ENCODE peak calls at places on chromosomes 11 and 22, in seven cellular contexts. One of them, this sample, is unnamed. For H3K9me2, the result is how much of the 10 kb centered on the place peaks cover.

GRCh38 chr11:72221386-72221785 is 3.2 kb upstream of the INPPL1 start:
- DNase-seq in GM23248: no peak
- DNase-seq in PC-3: no peak
- DNase-seq in HCT116: no peak
- DNase-seq in MM.1S: no peak
- DNase-seq in GM23338: no peak
- DNase-seq in PC-9: no peak
- DNase-seq in this sample: no peak

GRCh38 chr11:119599864-119600593 is 129.0 kb downstream of the NECTIN1 start:
- DNase-seq in PC-9: no peak
- DNase-seq in GM23338: no peak
- DNase-seq in HCT116: no peak
- DNase-seq in PC-3: peak
- DNase-seq in GM23248: no peak
- DNase-seq in MM.1S: no peak
- DNase-seq in this sample: no peak

GRCh38 chr22:23530106-23530505 is 50.0 kb downstream of the IGLL1 start:
- DNase-seq in GM23338: no peak
- DNase-seq in HCT116: no peak
- DNase-seq in PC-9: no peak
- DNase-seq in GM23248: no peak
- DNase-seq in PC-3: no peak
- DNase-seq in MM.1S: no peak
- DNase-seq in this sample: no peak

GRCh38 chr11:112377946-112378345 is 117.3 kb upstream of the PLET1 start:
- DNase-seq in MM.1S: no peak
- DNase-seq in GM23248: no peak
- DNase-seq in PC-3: no peak
- DNase-seq in PC-9: no peak
- DNase-seq in GM23338: no peak
- DNase-seq in HCT116: no peak
- DNase-seq in this sample: no peak

GRCh38 chr11:11841121-11841604 is 609 bp upstream of the USP47 start:
- DNase-seq in MM.1S: no peak
- DNase-seq in PC-9: no peak
- DNase-seq in GM23338: peak
- DNase-seq in GM23248: peak
- DNase-seq in HCT116: peak
- DNase-seq in PC-3: peak
- DNase-seq in this sample: peak

GRCh38 chr11:72719144-72719543 is 33.1 kb downstream of the ARAP1 start:
- DNase-seq in PC-3: no peak
- DNase-seq in MM.1S: peak
- DNase-seq in HCT116: no peak
- DNase-seq in PC-9: no peak
- DNase-seq in GM23338: no peak
- DNase-seq in GM23248: peak
- DNase-seq in this sample: no peak

GRCh38 chr22:45332001-45332400 is 22.3 kb downstream of the FAM118A start:
- DNase-seq in GM23248: no peak
- DNase-seq in MM.1S: no peak
- DNase-seq in GM23338: no peak
- DNase-seq in HCT116: no peak
- DNase-seq in PC-9: no peak
- DNase-seq in PC-3: no peak
- DNase-seq in this sample: no peak

GRCh38 chr22:45077286-45077685 is 67.5 kb upstream of the PHF21B start:
- DNase-seq in PC-9: no peak
- DNase-seq in HCT116: no peak
- DNase-seq in MM.1S: no peak
- DNase-seq in GM23338: no peak
- DNase-seq in GM23248: no peak
- DNase-seq in PC-3: no peak
- DNase-seq in this sample: no peak

GRCh38 chr11:64643258-64643881 is 52.4 kb downstream of the SLC22A12 start:
- DNase-seq in GM23338: peak
- DNase-seq in MM.1S: no peak
- DNase-seq in HCT116: no peak
- DNase-seq in GM23248: peak
- DNase-seq in PC-3: no peak
- DNase-seq in PC-9: no peak
- DNase-seq in this sample: peak

GRCh38 chr11:83119216-83119615 is 37.7 kb upstream of the PCF11 start:
- DNase-seq in PC-9: no peak
- DNase-seq in HCT116: no peak
- DNase-seq in PC-3: no peak
- DNase-seq in GM23248: no peak
- DNase-seq in GM23338: no peak
- DNase-seq in MM.1S: no peak
- DNase-seq in this sample: no peak

GRCh38 chr22:25766418-25766817 is 24.4 kb downstream of the MYO18B start:
- DNase-seq in GM23248: no peak
- DNase-seq in PC-3: no peak
- DNase-seq in GM23338: no peak
- DNase-seq in HCT116: no peak
- DNase-seq in MM.1S: no peak
- DNase-seq in PC-9: no peak
- DNase-seq in this sample: no peak

GRCh38 chr22:48536691-48537591 is 1290.7 kb downstream of the BRD1 start:
- DNase-seq in HCT116: no peak
- DNase-seq in MM.1S: no peak
- DNase-seq in GM23338: no peak
- DNase-seq in GM23248: peak
- DNase-seq in PC-9: no peak
- DNase-seq in PC-3: no peak
- DNase-seq in this sample: no peak

GRCh38 chr11:63829823-63830489 is 9.0 kb upstream of the MARK2 start:
- DNase-seq in HCT116: no peak
- DNase-seq in MM.1S: no peak
- DNase-seq in GM23248: peak
- DNase-seq in GM23338: peak
- DNase-seq in PC-9: no peak
- DNase-seq in PC-3: no peak
- DNase-seq in this sample: no peak

GRCh38 chr11:105639527-105639926 is 29.7 kb downstream of the GRIA4 start:
- DNase-seq in PC-9: no peak
- DNase-seq in HCT116: no peak
- DNase-seq in GM23338: no peak
- DNase-seq in MM.1S: no peak
- DNase-seq in PC-3: no peak
- DNase-seq in GM23248: no peak
- DNase-seq in this sample: no peak

GRCh38 chr11:24289301-24289700 is 207.6 kb upstream of the LUZP2 start:
- DNase-seq in PC-3: no peak
- DNase-seq in GM23338: no peak
- DNase-seq in GM23248: no peak
- DNase-seq in PC-9: no peak
- DNase-seq in MM.1S: no peak
- DNase-seq in HCT116: no peak
- DNase-seq in this sample: no peak

GRCh38 chr11:65131417-65131776 is 2.9 kb downstream of the SYVN1 start:
- DNase-seq in MM.1S: no peak
- DNase-seq in PC-9: no peak
- DNase-seq in GM23248: no peak
- DNase-seq in GM23338: no peak
- DNase-seq in PC-3: no peak
- DNase-seq in HCT116: no peak
- DNase-seq in this sample: no peak

GRCh38 chr11:119448380-119448779 is 25.4 kb upstream of the THY1 start:
- DNase-seq in HCT116: no peak
- DNase-seq in GM23338: no peak
- DNase-seq in GM23248: no peak
- DNase-seq in PC-3: no peak
- DNase-seq in MM.1S: no peak
- DNase-seq in PC-9: no peak
- DNase-seq in this sample: no peak

GRCh38 chr11:44747339-44747738 is 20.6 kb downstream of the TSPAN18 start:
- DNase-seq in MM.1S: no peak
- DNase-seq in GM23338: no peak
- DNase-seq in PC-3: no peak
- DNase-seq in HCT116: no peak
- DNase-seq in GM23248: peak
- DNase-seq in PC-9: no peak
- DNase-seq in this sample: no peak

GRCh38 chr22:47284822-47285221 is 522.4 kb downstream of the TBC1D22A start:
- DNase-seq in PC-3: no peak
- DNase-seq in GM23338: no peak
- DNase-seq in HCT116: no peak
- DNase-seq in PC-9: no peak
- DNase-seq in MM.1S: no peak
- DNase-seq in GM23248: no peak
- DNase-seq in this sample: no peak

GRCh38 chr11:102144357-102145342 is 34.4 kb downstream of the YAP1 start:
- DNase-seq in GM23338: no peak
- DNase-seq in GM23248: peak
- DNase-seq in HCT116: no peak
- DNase-seq in MM.1S: no peak
- DNase-seq in PC-3: peak
- DNase-seq in PC-9: no peak
- DNase-seq in this sample: peak

GRCh38 chr11:1460396-1460795 is 26.2 kb downstream of the MOB2 start:
- DNase-seq in GM23248: peak
- DNase-seq in GM23338: no peak
- DNase-seq in MM.1S: no peak
- DNase-seq in PC-9: no peak
- DNase-seq in PC-3: no peak
- DNase-seq in HCT116: no peak
- DNase-seq in this sample: no peak
- TF ChIP-seq EZH2 in GM23248: no peak
- TF ChIP-seq EZH2 in GM23338: no peak
- TF ChIP-seq EZH2 in MM.1S: no peak
- TF ChIP-seq EZH2 in PC-9: no peak
- TF ChIP-seq EZH2 in PC-3: no peak
- TF ChIP-seq EZH2 in HCT116: no peak
- TF ChIP-seq EZH2 in this sample: no peak

DNA sequence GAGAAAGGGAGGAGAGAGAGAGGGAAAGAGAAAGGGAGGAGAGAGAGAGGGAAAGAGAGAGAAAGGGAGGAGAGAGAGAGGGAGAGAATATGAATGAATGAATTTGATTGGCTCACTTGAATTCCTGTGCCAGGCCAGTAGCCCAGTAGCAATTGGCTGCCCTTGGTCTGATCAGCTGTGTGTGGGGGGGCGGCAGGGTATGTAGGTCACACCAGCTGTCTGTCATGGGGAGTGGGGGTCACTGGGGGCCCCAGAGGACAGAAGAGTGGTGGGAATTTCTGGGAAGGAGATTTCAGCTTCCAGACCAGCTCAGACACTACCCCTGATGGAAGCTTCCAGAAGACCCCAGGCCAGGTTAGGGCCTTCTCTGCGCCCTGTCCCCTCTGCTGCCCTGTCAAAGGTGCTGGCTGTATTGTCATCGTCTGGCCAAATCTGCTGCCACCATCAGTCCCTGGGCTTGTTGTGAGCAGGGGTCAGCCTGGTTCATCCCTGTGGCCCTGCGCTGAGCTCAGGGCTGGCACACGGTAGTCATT is 21.1 kb downstream of the MPPED1 start:
- DNase-seq in PC-3: no peak
- DNase-seq in PC-9: no peak
- DNase-seq in GM23248: no peak
- DNase-seq in HCT116: no peak
- DNase-seq in GM23338: no peak
- DNase-seq in MM.1S: no peak
- DNase-seq in this sample: no peak
- H3K9me2 ChIP-seq in PC-3: under half
- H3K9me2 ChIP-seq in PC-9: under half
- H3K9me2 ChIP-seq in GM23248: under half
- H3K9me2 ChIP-seq in HCT116: under half
- H3K9me2 ChIP-seq in GM23338: under half
- H3K9me2 ChIP-seq in MM.1S: under half
- H3K9me2 ChIP-seq in this sample: under half

GRCh38 chr11:17479284-17480214 is 2.9 kb upstream of the ABCC8 start:
- DNase-seq in MM.1S: no peak
- DNase-seq in PC-3: peak
- DNase-seq in GM23248: peak
- DNase-seq in HCT116: peak
- DNase-seq in PC-9: no peak
- DNase-seq in GM23338: peak
- DNase-seq in this sample: peak
- TF ChIP-seq EZH2 in MM.1S: no peak
- TF ChIP-seq EZH2 in PC-3: no peak
- TF ChIP-seq EZH2 in GM23248: no peak
- TF ChIP-seq EZH2 in HCT116: no peak
- TF ChIP-seq EZH2 in PC-9: no peak
- TF ChIP-seq EZH2 in GM23338: no peak
- TF ChIP-seq EZH2 in this sample: no peak

DNA sequence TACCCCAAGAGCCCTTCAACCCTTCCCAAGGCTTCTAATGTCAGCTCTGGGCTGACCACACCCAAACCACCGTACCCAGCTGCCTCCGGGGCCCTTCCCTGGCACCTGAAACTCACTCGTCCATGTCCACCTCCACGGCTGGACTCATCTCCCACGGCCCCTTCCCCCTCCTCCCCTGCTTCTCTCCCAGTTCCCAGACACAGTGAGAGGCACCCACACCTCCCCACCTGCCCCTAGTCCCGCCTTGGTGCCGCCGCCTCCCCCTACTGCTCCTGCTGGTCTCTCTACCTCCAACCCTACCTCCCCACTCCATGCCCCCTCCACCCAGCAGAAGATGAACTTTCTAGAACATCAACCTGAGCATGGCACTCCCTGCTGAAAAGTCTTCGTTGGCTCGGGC is 39.5 kb downstream of the ELFN2 start:
- DNase-seq in PC-9: no peak
- DNase-seq in GM23338: no peak
- DNase-seq in MM.1S: no peak
- DNase-seq in PC-3: no peak
- DNase-seq in HCT116: no peak
- DNase-seq in GM23248: no peak
- DNase-seq in this sample: no peak
- H3K9me2 ChIP-seq in PC-9: under half
- H3K9me2 ChIP-seq in GM23338: under half
- H3K9me2 ChIP-seq in MM.1S: under half
- H3K9me2 ChIP-seq in PC-3: under half
- H3K9me2 ChIP-seq in HCT116: under half
- H3K9me2 ChIP-seq in GM23248: under half
- H3K9me2 ChIP-seq in this sample: under half

DNA sequence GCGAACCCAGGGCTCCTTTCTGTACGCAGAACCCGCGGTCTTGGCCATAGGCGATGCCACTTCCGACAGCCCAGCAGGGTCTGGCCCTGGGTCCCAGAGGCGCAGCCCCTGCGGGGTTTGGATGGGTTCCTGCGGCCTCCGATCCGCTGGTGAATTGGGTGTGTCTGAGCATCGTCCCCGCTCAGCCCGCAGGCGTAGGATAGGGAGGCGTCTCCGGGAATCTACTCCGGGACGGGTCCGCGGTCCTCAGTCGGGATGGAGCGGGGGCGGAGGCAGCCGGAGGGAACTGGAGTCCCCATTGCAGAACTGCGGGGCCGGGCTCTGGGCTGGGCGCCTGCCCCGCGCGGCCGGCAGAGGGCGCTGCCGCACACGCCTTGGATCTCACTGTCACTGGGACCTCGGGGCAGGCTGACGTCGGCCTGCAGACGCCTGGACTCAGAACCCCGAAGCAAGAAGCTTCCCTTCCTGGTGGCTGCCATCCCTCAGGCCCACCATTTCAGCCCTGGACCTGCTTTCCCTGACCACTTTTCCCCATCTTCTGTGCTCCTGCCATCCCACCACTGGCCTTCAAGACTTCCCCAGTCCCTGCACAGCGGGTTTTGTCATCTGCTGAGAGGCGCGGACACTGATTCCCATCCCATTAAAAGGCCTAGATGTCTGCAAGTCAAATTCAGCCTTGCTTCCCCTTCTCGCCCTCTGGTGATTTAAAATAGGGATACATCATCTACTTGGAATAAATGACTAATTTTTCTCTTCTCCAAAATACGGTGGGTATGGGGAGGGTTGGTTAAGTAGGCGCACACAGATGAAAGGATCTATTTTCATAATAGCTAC is 38.3 kb upstream of the CREB3L1 start:
- DNase-seq in GM23248: peak
- DNase-seq in GM23338: peak
- DNase-seq in PC-3: peak
- DNase-seq in HCT116: peak
- DNase-seq in MM.1S: peak
- DNase-seq in PC-9: peak
- DNase-seq in this sample: peak
- TF ChIP-seq EZH2 in GM23248: no peak
- TF ChIP-seq EZH2 in GM23338: no peak
- TF ChIP-seq EZH2 in PC-3: no peak
- TF ChIP-seq EZH2 in HCT116: no peak
- TF ChIP-seq EZH2 in MM.1S: no peak
- TF ChIP-seq EZH2 in PC-9: no peak
- TF ChIP-seq EZH2 in this sample: no peak

This sample was measured in hepatocyte.